ENCODE peak calls at places on chromosomes 2 and 18, in five cellular contexts. One of them, this sample, is unnamed.

GRCh38 chr18:57078614-57079013 is 68.3 kb upstream of the BOD1L2 start:
- DNase-seq in hypothalamus: no peak
- DNase-seq in EH: no peak
- DNase-seq in B cell: no peak
- DNase-seq in Karpas-422: no peak
- DNase-seq in this sample: no peak

GRCh38 chr18:36527740-36528455 is 230.4 kb downstream of the FHOD3 start:
- DNase-seq in hypothalamus: no peak
- DNase-seq in EH: peak
- DNase-seq in B cell: no peak
- DNase-seq in Karpas-422: no peak
- DNase-seq in this sample: no peak

GRCh38 chr18:24341361-24341760 is 56.3 kb downstream of the OSBPL1A start:
- DNase-seq in hypothalamus: no peak
- DNase-seq in EH: peak
- DNase-seq in B cell: no peak
- DNase-seq in Karpas-422: no peak
- DNase-seq in this sample: no peak

GRCh38 chr18:44682181-44682870 is 1.6 kb downstream of the SETBP1 start:
- DNase-seq in hypothalamus: no peak
- DNase-seq in EH: no peak
- DNase-seq in B cell: peak
- DNase-seq in Karpas-422: no peak
- DNase-seq in this sample: no peak

GRCh38 chr2:68292108-68292710 is 27.5 kb downstream of the CNRIP1 start:
- DNase-seq in hypothalamus: no peak
- DNase-seq in EH: peak
- DNase-seq in B cell: no peak
- DNase-seq in Karpas-422: peak
- DNase-seq in this sample: no peak

GRCh38 chr18:23784811-23785245 is 95.6 kb downstream of the LAMA3 start:
- DNase-seq in hypothalamus: no peak
- DNase-seq in EH: peak
- DNase-seq in B cell: no peak
- DNase-seq in Karpas-422: no peak
- DNase-seq in this sample: no peak

GRCh38 chr2:47653909-47654789 is 128.8 kb upstream of the MSH6 start:
- DNase-seq in hypothalamus: no peak
- DNase-seq in EH: no peak
- DNase-seq in B cell: no peak
- DNase-seq in Karpas-422: peak
- DNase-seq in this sample: no peak

GRCh38 chr2:12010779-12011178 is 264.3 kb downstream of the LPIN1 start:
- DNase-seq in hypothalamus: no peak
- DNase-seq in EH: no peak
- DNase-seq in B cell: no peak
- DNase-seq in Karpas-422: no peak
- DNase-seq in this sample: no peak

GRCh38 chr2:37389984-37390765 is 45.7 kb downstream of the QPCT start:
- DNase-seq in hypothalamus: no peak
- DNase-seq in EH: peak
- DNase-seq in B cell: peak
- DNase-seq in Karpas-422: peak
- DNase-seq in this sample: no peak

GRCh38 chr2:167484875-167485274 is 596.6 kb downstream of the XIRP2 start:
- DNase-seq in hypothalamus: no peak
- DNase-seq in EH: no peak
- DNase-seq in B cell: no peak
- DNase-seq in Karpas-422: no peak
- DNase-seq in this sample: no peak

GRCh38 chr2:84971799-84972790 is 1.1 kb downstream of the KCMF1 start:
- DNase-seq in hypothalamus: peak
- DNase-seq in EH: peak
- DNase-seq in B cell: peak
- DNase-seq in Karpas-422: peak
- DNase-seq in this sample: peak

GRCh38 chr2:120783371-120783791 is 47.7 kb downstream of the GLI2 start:
- DNase-seq in hypothalamus: no peak
- DNase-seq in EH: no peak
- DNase-seq in B cell: no peak
- DNase-seq in Karpas-422: no peak
- DNase-seq in this sample: no peak

GRCh38 chr2:166304656-166305055 is 71.1 kb downstream of the SCN9A start:
- DNase-seq in hypothalamus: no peak
- DNase-seq in EH: no peak
- DNase-seq in B cell: no peak
- DNase-seq in Karpas-422: no peak
- DNase-seq in this sample: no peak

GRCh38 chr2:152167070-152167469 is 8.5 kb downstream of the STAM2 start:
- DNase-seq in hypothalamus: no peak
- DNase-seq in EH: no peak
- DNase-seq in B cell: no peak
- DNase-seq in Karpas-422: no peak
- DNase-seq in this sample: no peak

GRCh38 chr2:138321458-138321857 is 180.1 kb upstream of the SPOPL start:
- DNase-seq in hypothalamus: no peak
- DNase-seq in EH: no peak
- DNase-seq in B cell: no peak
- DNase-seq in Karpas-422: no peak
- DNase-seq in this sample: no peak

GRCh38 chr18:27959101-27959500 is 217.8 kb downstream of the CDH2 start:
- DNase-seq in hypothalamus: no peak
- DNase-seq in EH: peak
- DNase-seq in B cell: no peak
- DNase-seq in Karpas-422: no peak
- DNase-seq in this sample: no peak

GRCh38 chr2:9286553-9287399 is 80.2 kb downstream of the ASAP2 start:
- DNase-seq in hypothalamus: no peak
- DNase-seq in EH: peak
- DNase-seq in B cell: no peak
- DNase-seq in Karpas-422: no peak
- DNase-seq in this sample: no peak

GRCh38 chr2:85741811-85742507 is 11.8 kb upstream of the ATOH8 start:
- DNase-seq in hypothalamus: peak
- DNase-seq in EH: peak
- DNase-seq in B cell: no peak
- DNase-seq in Karpas-422: no peak
- DNase-seq in this sample: peak

GRCh38 chr2:13550832-13551231 is 834.1 kb downstream of the TRIB2 start:
- DNase-seq in hypothalamus: no peak
- DNase-seq in EH: no peak
- DNase-seq in B cell: no peak
- DNase-seq in Karpas-422: no peak
- DNase-seq in this sample: no peak

GRCh38 chr2:138395565-138396306 is 105.8 kb upstream of the SPOPL start:
- DNase-seq in hypothalamus: no peak
- DNase-seq in EH: peak
- DNase-seq in B cell: no peak
- DNase-seq in Karpas-422: no peak
- DNase-seq in this sample: no peak